ENCODE peak calls at places on chromosomes 11 and 22, in nine cellular contexts. P is RWPE1, N is astrocyte of the spinal cord, Z is brain microvascular endothelial cell, Y is ovary, W is body of pancreas, G is tibial nerve, I is A673, R is glutamatergic neuron. X is an unnamed sample.

GRCh38 chr11:77340501-77340900 is 39.0 kb upstream of the GDPD4 start:
- DNase-seq in P (no peak), Y (no peak), I (no peak), Z (no peak), W (no peak), N (no peak), G (no peak), R (no peak), X (no peak)

GRCh38 chr11:13928566-13929251 is 33.8 kb upstream of the SPON1 start:
- DNase-seq in G (no peak), R (no peak), Z (peak; percentile 78), W (no peak), Y (no peak), N (peak; percentile 52), P (peak; percentile 29), I (peak; percentile 2), X (no peak)

GRCh38 chr11:12026331-12027211 is 18.1 kb upstream of the DKK3 start:
- DNase-seq in W (no peak), Y (no peak), N (peak; percentile 41), I (no peak), R (no peak), G (no peak), P (no peak), Z (no peak), X (no peak)

GRCh38 chr11:100823360-100823759 is 136.3 kb downstream of the ARHGAP42 start:
- DNase-seq in G (no peak), Z (no peak), R (no peak), N (peak; percentile 36), I (peak; percentile 73), P (no peak), Y (no peak), W (no peak), X (no peak)

GRCh38 chr11:86800076-86800955 is at the start of gene PRSS23:
- DNase-seq in G (peak; percentile 34), R (peak; percentile 74), Y (peak; percentile 81), I (peak; percentile 72), Z (no peak), W (peak; percentile 83), P (peak; percentile 65), N (peak; percentile 66), X (peak; percentile 72)

GRCh38 chr11:125297346-125297910 is 132.9 kb downstream of the PKNOX2 start:
- DNase-seq in N (no peak), Z (no peak), Y (no peak), P (no peak), W (no peak), R (no peak), I (no peak), G (no peak), X (no peak)

GRCh38 chr11:108592591-108593213 is 866 bp downstream of the EXPH5 start:
- DNase-seq in P (peak; percentile 30), Z (no peak), I (peak; percentile 34), N (no peak), W (peak; percentile 56), G (no peak), R (peak; percentile 37), Y (peak; percentile 36), X (peak; percentile 28)

GRCh38 chr11:2088746-2089535 is 50.2 kb downstream of the IGF2 start:
- DNase-seq in P (no peak), I (no peak), Y (no peak), W (no peak), R (no peak), G (no peak), Z (no peak), N (no peak), X (no peak)

GRCh38 chr22:23239429-23239828 is 59.1 kb downstream of the BCR start:
- DNase-seq in N (no peak), I (no peak), W (no peak), Y (no peak), P (no peak), G (no peak), Z (no peak), R (no peak), X (no peak)

GRCh38 chr22:23242473-23243001 is 62.2 kb downstream of the BCR start:
- DNase-seq in Y (no peak), P (no peak), N (peak; percentile 71), Z (peak; percentile 55), W (no peak), I (peak; percentile 89), G (no peak), R (no peak), X (no peak)

GRCh38 chr22:23241562-23242472 is 61.5 kb downstream of the BCR start:
- DNase-seq in Y (no peak), P (no peak), W (no peak), Z (no peak), N (no peak), R (no peak), G (no peak), I (no peak), X (no peak)

GRCh38 chr22:23238707-23239106 is 58.4 kb downstream of the BCR start:
- DNase-seq in P (no peak), R (no peak), W (no peak), G (no peak), Y (no peak), I (no peak), N (no peak), Z (no peak), X (no peak)

DNA sequence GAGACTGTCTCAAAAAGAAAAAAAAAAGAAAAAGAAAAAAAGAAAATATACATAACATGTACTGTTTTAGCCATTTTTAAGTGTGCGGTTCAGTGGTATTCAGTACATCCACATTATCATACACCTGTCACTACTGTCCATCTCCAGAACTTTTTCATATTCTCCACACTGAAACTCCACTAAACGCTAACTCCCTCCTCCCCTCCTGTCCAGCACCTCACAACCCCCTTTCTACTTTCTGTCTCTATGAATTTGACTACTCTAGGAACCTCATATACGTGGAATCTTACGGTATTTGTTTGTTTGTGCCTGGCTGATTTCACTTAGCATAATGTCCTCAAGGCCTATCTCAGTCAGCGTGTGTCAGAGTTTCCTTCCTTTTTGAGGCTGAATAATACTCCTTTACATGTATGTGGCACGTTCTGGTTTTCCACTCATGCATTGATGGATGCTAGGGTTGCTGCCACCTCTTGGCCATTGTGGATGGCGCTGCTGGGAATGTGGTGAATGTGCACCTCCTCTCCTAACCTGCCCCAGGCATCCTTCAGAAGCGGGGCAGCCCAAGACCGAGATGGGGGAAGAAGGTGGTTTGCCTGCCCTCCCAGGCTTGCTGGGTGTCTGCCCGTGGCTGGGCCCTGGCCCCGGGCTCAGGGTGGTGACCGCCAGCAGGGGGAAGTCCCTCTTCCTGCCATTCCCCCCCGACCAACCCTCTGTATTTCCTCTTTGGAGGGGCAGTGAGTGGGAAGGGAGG is 60.5 kb downstream of the BCR start:
- DNase-seq in R (no peak), N (no peak), Z (no peak), Y (no peak), G (no peak), I (peak; percentile 33), W (no peak), P (no peak), X (no peak)
- TF ChIP-seq CTCF in R (no peak), N (peak; percentile 37), Z (peak; percentile 60), Y (no peak), G (peak; percentile 17), I (peak; percentile 54), W (no peak), P (no peak), X (peak; percentile 40)

DNA sequence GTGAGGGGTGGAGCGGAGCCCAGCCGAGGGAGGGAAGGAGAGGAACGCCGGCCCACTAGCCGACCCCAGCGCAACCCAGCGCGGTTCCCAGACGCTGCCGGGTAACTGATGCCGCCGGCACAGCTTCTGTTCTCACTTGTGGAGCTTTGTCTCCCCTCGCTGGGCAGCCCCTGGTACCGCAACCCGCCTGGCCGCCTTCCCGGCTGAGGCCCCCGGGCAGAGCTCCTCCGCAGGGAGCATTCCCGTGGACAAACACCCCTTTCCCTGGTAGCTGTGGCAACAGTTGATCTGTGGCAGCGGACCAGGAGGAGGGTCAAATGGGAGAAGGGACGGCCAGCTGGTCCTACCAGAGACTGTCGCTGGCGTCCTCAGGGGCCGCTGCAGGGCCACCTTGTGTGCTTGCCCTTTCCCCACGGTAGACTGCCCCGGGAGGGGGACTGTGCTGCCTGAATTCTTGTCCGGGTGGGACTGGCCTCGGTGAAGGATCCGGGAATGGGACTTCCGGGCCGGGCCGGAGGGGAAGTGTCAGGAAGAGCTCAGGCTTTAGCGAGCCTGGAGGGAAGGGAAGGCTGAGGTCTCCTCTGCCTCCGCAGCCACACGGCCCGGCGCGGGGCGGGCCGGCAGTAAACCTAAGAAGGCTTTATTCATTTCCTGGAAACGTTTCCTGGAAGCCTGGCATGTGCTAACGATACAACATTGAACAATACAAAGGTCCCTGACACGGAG is 468.0 kb downstream of the OPCML start:
- DNase-seq in I (peak; percentile 85), Y (peak; percentile 38), R (peak; percentile 94), Z (peak; percentile 68), G (peak; percentile 20), N (peak; percentile 72), P (no peak), W (peak; percentile 74), X (peak; percentile 86)
- TF ChIP-seq CTCF in I (peak; percentile 82), Y (no peak), R (peak; percentile 59), Z (peak; percentile 88), G (peak; percentile 76), N (peak; percentile 70), P (no peak), W (peak; percentile 69), X (peak; percentile 97)

DNA sequence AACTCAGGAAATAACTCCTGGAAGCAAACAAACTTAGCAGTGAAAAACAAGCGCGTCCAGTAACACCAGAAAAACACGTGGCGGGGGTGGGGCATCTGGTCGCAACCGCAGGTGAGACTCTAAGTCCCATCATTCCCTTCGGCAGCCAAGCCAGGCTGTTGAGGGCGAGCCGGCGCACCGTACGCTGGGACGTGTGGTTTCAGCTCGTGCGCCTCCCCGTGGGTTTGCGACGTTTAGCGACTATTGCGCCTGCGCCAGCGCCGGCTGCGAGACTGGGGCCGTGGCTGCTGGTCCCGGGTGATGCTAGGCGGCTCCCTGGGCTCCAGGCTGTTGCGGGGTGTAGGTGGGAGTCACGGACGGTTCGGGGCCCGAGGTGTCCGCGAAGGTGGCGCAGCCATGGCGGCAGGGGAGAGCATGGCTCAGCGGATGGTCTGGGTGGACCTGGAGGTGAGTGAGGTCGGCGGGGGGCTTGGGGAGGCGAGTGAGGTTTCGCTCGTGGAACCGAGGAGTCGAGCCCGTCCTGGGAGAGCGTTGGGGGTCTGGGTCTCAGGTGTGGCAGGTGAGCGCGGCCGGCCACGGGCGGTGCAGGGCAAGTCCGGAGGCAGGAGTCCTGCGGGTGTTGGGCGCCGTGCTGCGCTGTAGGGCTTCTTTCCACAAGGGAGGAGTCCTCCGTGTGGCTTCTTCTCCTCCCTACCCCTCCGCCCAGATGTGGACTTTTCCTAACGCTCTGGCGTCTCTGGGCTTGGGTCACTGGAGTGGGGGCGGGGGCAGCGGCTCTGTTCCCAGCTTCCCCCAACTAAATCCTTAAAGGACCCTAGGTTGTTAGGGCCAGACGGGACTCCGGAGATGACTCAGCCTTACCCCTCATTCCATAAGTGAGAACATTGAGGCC is at the start of gene REXO2:
- DNase-seq in P (peak; percentile 95), W (peak; percentile 97), Z (peak; percentile 94), Y (peak; percentile 94), I (peak; percentile 99), N (peak; percentile 95), R (peak; percentile 95), G (peak; percentile 91), X (peak; percentile 86)
- TF ChIP-seq CTCF in P (no peak), W (peak; percentile 40), Z (peak; percentile 48), Y (no peak), I (peak; percentile 8), N (peak; percentile 35), R (no peak), G (peak; percentile 56), X (peak; percentile 43)

DNA sequence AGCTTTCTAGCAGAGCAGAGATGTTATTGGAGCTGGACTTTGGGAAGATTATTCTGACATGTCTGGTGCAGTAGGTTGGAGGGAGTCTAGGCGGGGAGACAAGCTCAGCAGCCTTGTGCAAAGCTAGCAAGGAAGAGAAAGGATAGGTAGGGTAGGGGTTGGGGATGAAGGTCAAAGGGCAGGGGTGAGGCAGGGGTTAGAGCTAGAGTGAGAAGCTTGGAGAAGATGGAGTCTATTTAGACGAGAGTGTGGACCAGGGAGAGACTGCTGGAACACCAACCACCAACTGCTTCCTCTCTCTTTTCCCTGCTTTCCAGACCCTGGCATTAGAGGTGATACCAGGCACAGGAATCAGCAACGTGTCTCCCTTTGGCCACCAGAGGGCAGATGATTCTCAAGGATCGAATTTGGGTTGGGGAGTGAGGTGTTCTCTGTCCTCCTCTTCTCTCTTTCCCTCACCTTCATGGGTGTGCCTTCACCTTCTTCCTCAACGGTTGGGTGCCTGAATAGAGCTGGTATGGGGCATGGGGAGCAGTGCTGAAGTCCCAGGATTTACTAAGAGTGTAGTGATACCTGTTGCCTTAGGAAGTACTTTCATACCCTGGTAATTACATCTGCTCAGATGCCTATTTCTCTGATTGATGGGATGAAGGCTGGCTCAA is 1.8 kb upstream of the MARK2 start:
- DNase-seq in I (peak; percentile 91), P (peak; percentile 82), W (peak; percentile 89), N (peak; percentile 64), G (peak; percentile 75), Y (peak; percentile 81), R (peak; percentile 81), Z (peak; percentile 64), X (peak; percentile 63)
- TF ChIP-seq CTCF in I (peak; percentile 90), P (peak; percentile 81), W (peak; percentile 94), N (peak; percentile 88), G (peak; percentile 92), Y (peak; percentile 65), R (peak; percentile 83), Z (peak; percentile 91), X (peak; percentile 86)